ENCODE peak calls at places on chromosomes 12 and 14, in nine cellular contexts. W, N, Q, P, S, C, O, H and K are unnamed samples.

GRCh38 chr14:55026793-55027560 is at the start of the genes SOCS4 and WDHD1:
- DNase-seq in W (peak), N (peak), Q (peak), P (peak), S (peak), C (peak), O (peak), H (peak), K (peak)

GRCh38 chr14:105315211-105315721 is 718 bp downstream of the PACS2 start:
- DNase-seq in W (peak), N (peak), Q (peak), P (no peak), S (peak), C (no peak), O (no peak), H (no peak), K (no peak)

GRCh38 chr12:108938247-108938924 is 58.5 kb downstream of the DAO start:
- DNase-seq in W (no peak), N (no peak), Q (no peak), P (no peak), S (no peak), C (no peak), O (no peak), H (no peak), K (no peak)

GRCh38 chr14:50745401-50746058 is 77.4 kb upstream of the SAV1 start:
- DNase-seq in W (no peak), N (no peak), Q (no peak), P (no peak), S (no peak), C (no peak), O (no peak), H (no peak), K (no peak)

GRCh38 chr14:59570122-59570521 is 6.5 kb downstream of the CCDC175 start:
- DNase-seq in W (no peak), N (peak), Q (no peak), P (no peak), S (no peak), C (no peak), O (no peak), H (no peak), K (no peak)

GRCh38 chr12:57049890-57050289 is at the start of gene MYO1A:
- DNase-seq in W (no peak), N (peak), Q (peak), P (no peak), S (peak), C (no peak), O (no peak), H (no peak), K (no peak)

GRCh38 chr12:57844725-57845477 is 1.6 kb downstream of the CTDSP2 start:
- DNase-seq in W (peak), N (peak), Q (peak), P (peak), S (peak), C (no peak), O (peak), H (no peak), K (no peak)

GRCh38 chr14:20454645-20455354 is at the start of the genes APEX1 and OSGEP:
- DNase-seq in W (peak), N (peak), Q (peak), P (peak), S (peak), C (peak), O (peak), H (peak), K (peak)

GRCh38 chr12:17215754-17216153 is 609.8 kb upstream of the LMO3 start:
- DNase-seq in W (no peak), N (no peak), Q (no peak), P (no peak), S (no peak), C (no peak), O (peak), H (no peak), K (no peak)

GRCh38 chr14:96176811-96177211 is 27.8 kb upstream of the BDKRB2 start:
- DNase-seq in W (no peak), N (no peak), Q (peak), P (peak), S (no peak), C (no peak), O (no peak), H (no peak), K (no peak)